ENCODE peak calls at places on chromosomes 11 and 22, in five cellular contexts. O is endothelial cell, P is colonic mucosa, L is body of pancreas, F is AG10803. C is an unnamed sample.

GRCh38 chr11:102666331-102666957 is 39.1 kb downstream of the MMP27 start:
- DNase-seq in O (no peak), P (peak; percentile 31), L (peak; percentile 21), F (peak; percentile 55), C (peak; percentile 65)

GRCh38 chr11:75615709-75616108 is 53.1 kb downstream of the MAP6 start:
- DNase-seq in O (no peak), P (no peak), L (no peak), F (no peak), C (no peak)

GRCh38 chr11:14636119-14636518 is 7.5 kb upstream of the PDE3B start:
- DNase-seq in O (no peak), P (no peak), L (no peak), F (no peak), C (no peak)

GRCh38 chr11:119686483-119686882 is 42.5 kb downstream of the NECTIN1 start:
- DNase-seq in O (no peak), P (no peak), L (no peak), F (no peak), C (no peak)

GRCh38 chr22:49670610-49671330 is 156.9 kb downstream of the BRD1 start:
- DNase-seq in O (peak; percentile 50), P (no peak), L (peak; percentile 9), F (no peak), C (no peak)

GRCh38 chr11:107549253-107549953 is 16.1 kb downstream of the ALKBH8 start:
- DNase-seq in O (no peak), P (peak; percentile 23), L (no peak), F (peak; percentile 52), C (peak; percentile 54)

GRCh38 chr11:6681505-6681904 is 1.6 kb downstream of the MRPL17 start:
- DNase-seq in O (no peak), P (no peak), L (no peak), F (no peak), C (no peak)

GRCh38 chr11:30763951-30764350 is 177.8 kb upstream of the MPPED2 start:
- DNase-seq in O (no peak), P (no peak), L (no peak), F (no peak), C (no peak)

GRCh38 chr11:69337211-69337721 is 43.3 kb downstream of the MYEOV start:
- DNase-seq in O (no peak), P (peak; percentile 71), L (peak; percentile 73), F (peak; percentile 33), C (peak; percentile 57)

GRCh38 chr22:31192513-31192912 is 19.6 kb upstream of the LIMK2 start:
- DNase-seq in O (no peak), P (no peak), L (no peak), F (peak; percentile 85), C (peak; percentile 73)

DNA sequence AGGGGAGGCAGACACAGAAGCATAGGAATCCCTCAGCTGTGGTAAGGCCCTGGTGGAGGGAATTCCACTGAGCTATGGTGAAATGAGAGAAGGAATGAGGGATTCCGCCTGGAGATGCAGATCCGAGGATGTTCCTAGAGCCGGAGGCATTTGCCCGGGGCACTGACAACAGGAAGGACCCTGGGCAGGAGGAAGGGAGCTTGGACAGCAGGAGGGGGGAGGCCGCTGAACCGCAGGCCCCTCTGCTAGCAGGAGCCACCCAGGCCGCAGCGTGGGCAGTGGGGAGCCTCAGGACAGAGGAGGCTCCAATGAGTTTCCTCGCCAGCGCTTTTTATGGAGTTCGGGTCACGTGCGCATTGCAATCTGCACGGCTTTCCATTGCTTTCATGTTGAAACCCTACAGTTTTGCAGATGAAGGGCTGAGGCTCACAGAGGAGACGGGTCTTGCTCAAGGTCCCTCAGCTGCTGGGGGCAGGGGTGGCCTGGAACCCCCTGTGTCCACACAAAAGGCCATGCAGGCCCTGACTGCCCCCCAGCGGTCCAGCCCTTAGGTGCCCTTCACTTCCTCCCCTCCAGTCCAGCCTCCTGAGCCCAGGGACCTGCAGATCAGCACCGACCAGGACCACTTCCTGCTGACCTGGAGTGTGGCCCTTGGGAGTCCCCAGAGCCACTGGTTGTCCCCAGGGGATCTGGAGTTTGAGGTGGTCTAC is 15.6 kb downstream of the CSF2RB start:
- DNase-seq in O (no peak), P (no peak), L (no peak), F (no peak), C (peak; percentile 12)
- TF ChIP-seq CTCF in O (no peak), P (no peak), L (no peak), F (no peak), C (no peak)

DNA sequence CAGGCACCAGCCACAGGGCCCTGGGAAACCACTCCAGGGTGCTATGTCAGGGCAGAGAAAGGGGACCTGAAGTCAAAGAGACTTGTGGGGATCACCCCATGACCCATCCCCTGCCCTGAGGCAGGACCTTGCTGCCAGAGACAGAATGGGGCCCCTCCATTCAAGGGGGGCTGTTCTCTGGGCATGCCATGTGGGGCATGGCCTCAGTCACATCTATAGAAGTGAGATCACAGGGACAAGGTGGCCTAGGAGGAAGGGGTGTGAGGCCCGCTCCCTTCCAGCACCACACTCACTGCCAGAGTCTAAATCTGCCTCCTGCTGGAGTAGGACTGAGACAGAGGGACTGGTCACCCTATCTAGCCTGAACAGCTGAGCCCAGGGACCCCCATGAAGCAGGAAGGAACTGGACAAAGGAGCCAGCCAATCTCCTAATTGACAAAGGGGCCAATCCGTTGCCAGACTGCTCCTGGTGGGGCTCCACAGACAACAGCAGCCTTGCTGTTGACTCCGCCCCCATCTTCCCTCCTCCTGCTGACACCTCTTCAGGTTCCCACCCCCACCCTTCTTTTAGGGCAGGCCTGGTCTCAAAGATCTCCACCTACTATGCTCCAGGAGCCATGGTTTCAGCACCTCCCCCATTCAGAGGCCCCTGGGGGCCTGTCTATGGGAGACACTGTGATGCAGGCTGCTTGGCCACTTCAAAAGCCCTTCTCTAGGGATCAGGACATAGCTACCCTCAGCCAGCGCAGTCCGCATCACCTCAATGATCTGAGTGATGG is 26.0 kb downstream of the NEAT1 start:
- DNase-seq in O (no peak), P (no peak), L (no peak), F (peak; percentile 68), C (peak; percentile 89)
- TF ChIP-seq CTCF in O (no peak), P (no peak), L (no peak), F (peak; percentile 20), C (no peak)

GRCh38 chr11:126965331-126965730 is 35.2 kb downstream of the KIRREL3 start:
- DNase-seq in O (no peak), P (no peak), L (no peak), F (no peak), C (no peak)

GRCh38 chr11:126968915-126969314 is 31.7 kb downstream of the KIRREL3 start:
- DNase-seq in O (peak; percentile 10), P (no peak), L (no peak), F (peak; percentile 9), C (no peak)

GRCh38 chr11:126973051-126973450 is 27.5 kb downstream of the KIRREL3 start:
- DNase-seq in O (no peak), P (no peak), L (no peak), F (no peak), C (no peak)

GRCh38 chr11:126971305-126971704 is 29.3 kb downstream of the KIRREL3 start:
- DNase-seq in O (no peak), P (no peak), L (no peak), F (no peak), C (no peak)

GRCh38 chr11:126969865-126970479 is 30.6 kb downstream of the KIRREL3 start:
- DNase-seq in O (peak; percentile 26), P (no peak), L (no peak), F (peak; percentile 80), C (peak; percentile 14)
- TF ChIP-seq CTCF in O (peak; percentile 43), P (no peak), L (peak; percentile 47), F (peak; percentile 94), C (peak; percentile 51)

GRCh38 chr22:33400891-33401290 is 342.7 kb upstream of the SYN3 start:
- DNase-seq in O (no peak), P (no peak), L (no peak), F (no peak), C (no peak)
- TF ChIP-seq CTCF in O (no peak), P (no peak), L (no peak), F (no peak), C (no peak)

GRCh38 chr22:44359496-44360110 is 46.9 kb upstream of the SHISAL1 start:
- DNase-seq in O (no peak), P (no peak), L (no peak), F (no peak), C (no peak)

GRCh38 chr22:44357962-44358553 is 45.3 kb upstream of the SHISAL1 start:
- DNase-seq in O (no peak), P (no peak), L (no peak), F (peak; percentile 66), C (peak; percentile 68)

GRCh38 chr22:44358723-44359440 is 46.1 kb upstream of the SHISAL1 start:
- DNase-seq in O (no peak), P (no peak), L (no peak), F (no peak), C (no peak)

GRCh38 chr22:44355688-44356070 is 42.9 kb upstream of the SHISAL1 start:
- DNase-seq in O (no peak), P (no peak), L (no peak), F (no peak), C (no peak)

DNA sequence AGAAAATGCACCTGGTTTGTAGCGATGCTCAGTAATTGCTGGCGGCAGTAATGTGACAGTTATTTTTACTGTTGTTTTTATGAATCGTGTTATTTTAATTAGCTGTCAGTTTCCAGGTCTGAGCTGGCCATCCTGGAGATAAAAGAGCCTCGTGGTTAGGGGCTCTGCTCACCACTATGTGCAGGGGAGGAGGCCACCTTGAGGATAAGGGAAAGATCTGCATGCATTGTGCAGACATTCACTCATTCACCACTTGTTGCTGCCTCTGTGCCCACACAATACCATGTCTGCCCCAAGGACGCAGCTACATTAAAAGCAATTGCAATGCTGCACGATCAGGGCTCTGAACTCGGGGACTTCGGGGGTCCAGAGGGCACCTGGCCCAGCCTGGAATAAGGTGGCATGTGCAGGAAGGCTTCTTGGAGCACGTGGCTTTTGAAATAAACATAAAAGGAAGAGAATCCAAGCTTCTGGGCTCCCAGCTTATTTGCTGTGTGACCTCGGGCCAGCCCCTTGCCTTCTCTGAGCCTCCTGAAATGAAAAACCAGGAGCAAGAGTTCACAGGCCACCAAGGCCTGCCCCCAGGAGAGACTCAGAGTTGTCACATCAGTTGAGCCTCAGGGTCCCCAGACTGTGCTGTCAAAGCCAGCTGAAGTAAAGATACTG is 44.7 kb upstream of the SHISAL1 start:
- DNase-seq in O (no peak), P (no peak), L (no peak), F (no peak), C (no peak)
- TF ChIP-seq CTCF in O (no peak), P (no peak), L (no peak), F (peak; percentile 14), C (peak; percentile 26)

DNA sequence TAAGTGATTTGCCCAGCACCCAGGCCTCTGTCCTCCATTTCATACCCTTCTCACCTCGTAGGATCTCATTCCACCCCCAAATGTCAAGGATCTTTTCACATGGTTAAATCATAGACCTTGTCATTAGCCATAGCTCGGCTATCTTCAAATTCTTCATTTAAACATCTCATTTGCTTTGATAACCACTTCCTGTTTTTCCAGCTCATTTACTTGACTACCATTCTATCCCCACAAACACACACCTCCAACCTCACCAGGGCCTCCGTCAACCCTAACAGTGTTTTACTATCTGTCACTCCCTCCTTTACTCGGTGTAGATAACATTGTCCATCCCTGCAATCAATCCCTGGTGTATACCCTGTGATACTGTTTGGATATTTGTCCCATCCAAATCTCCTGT is 36.8 kb upstream of the LARGE1 start:
- DNase-seq in O (no peak), P (no peak), L (no peak), F (no peak), C (no peak)
- TF ChIP-seq CTCF in O (no peak), P (no peak), L (no peak), F (no peak), C (no peak)

GRCh38 chr11:78196661-78197091 is 8.0 kb downstream of the USP35 start:
- DNase-seq in O (no peak), P (no peak), L (no peak), F (no peak), C (no peak)
- TF ChIP-seq CTCF in O (no peak), P (no peak), L (no peak), F (no peak), C (no peak)

C was measured in fibroblast of villous mesenchyme.